ENCODE peak calls at places on chromosomes 16 and 17, in seven cellular contexts. One of them, this sample, is unnamed.
A peak's percentile ranks its signal among the peaks of the same experiment; 100 is the strongest.

GRCh38 chr16:67459066-67459857 is 21.7 kb downstream of the ATP6V0D1 start:
- DNase-seq in mammary epithelial cell: no peak
- DNase-seq in spleen: no peak
- DNase-seq in stomach: peak; percentile 87
- DNase-seq in suprapubic skin: no peak
- DNase-seq in NB4: no peak
- DNase-seq in hepatocyte: no peak
- DNase-seq in this sample: no peak

GRCh38 chr17:57256708-57257112 is 387 bp downstream of the MSI2 start:
- DNase-seq in hepatocyte: peak; percentile 62
- DNase-seq in spleen: no peak
- DNase-seq in suprapubic skin: peak; percentile 73
- DNase-seq in mammary epithelial cell: peak; percentile 20
- DNase-seq in stomach: no peak
- DNase-seq in NB4: peak; percentile 46
- DNase-seq in this sample: no peak

GRCh38 chr17:34357398-34357797 is 1.1 kb downstream of the CCL13 start:
- DNase-seq in NB4: no peak
- DNase-seq in suprapubic skin: no peak
- DNase-seq in spleen: no peak
- DNase-seq in hepatocyte: no peak
- DNase-seq in mammary epithelial cell: no peak
- DNase-seq in stomach: no peak
- DNase-seq in this sample: no peak

GRCh38 chr16:21524068-21524751 is 75.2 kb upstream of the METTL9 start:
- DNase-seq in spleen: peak; percentile 68
- DNase-seq in mammary epithelial cell: no peak
- DNase-seq in hepatocyte: no peak
- DNase-seq in NB4: no peak
- DNase-seq in suprapubic skin: no peak
- DNase-seq in stomach: no peak
- DNase-seq in this sample: no peak

GRCh38 chr16:54280751-54281150 is 5.8 kb downstream of the IRX3 start:
- DNase-seq in NB4: peak; percentile 77
- DNase-seq in stomach: no peak
- DNase-seq in mammary epithelial cell: peak; percentile 61
- DNase-seq in suprapubic skin: peak; percentile 38
- DNase-seq in hepatocyte: no peak
- DNase-seq in spleen: no peak
- DNase-seq in this sample: no peak

GRCh38 chr17:74778960-74779359 is 2.8 kb upstream of the NAT9 start:
- DNase-seq in suprapubic skin: no peak
- DNase-seq in stomach: no peak
- DNase-seq in spleen: no peak
- DNase-seq in mammary epithelial cell: no peak
- DNase-seq in hepatocyte: no peak
- DNase-seq in NB4: peak; percentile 88
- DNase-seq in this sample: no peak

GRCh38 chr16:68612996-68613395 is 32.1 kb upstream of the CDH3 start:
- DNase-seq in hepatocyte: no peak
- DNase-seq in spleen: no peak
- DNase-seq in NB4: no peak
- DNase-seq in stomach: no peak
- DNase-seq in mammary epithelial cell: peak; percentile 51
- DNase-seq in suprapubic skin: no peak
- DNase-seq in this sample: no peak

GRCh38 chr17:56754523-56755208 is 79.1 kb downstream of the C17orf67 start:
- DNase-seq in stomach: no peak
- DNase-seq in hepatocyte: peak; percentile 23
- DNase-seq in mammary epithelial cell: no peak
- DNase-seq in spleen: no peak
- DNase-seq in suprapubic skin: no peak
- DNase-seq in NB4: peak; percentile 68
- DNase-seq in this sample: no peak

GRCh38 chr16:89117975-89118289 is 24.3 kb downstream of the ACSF3 start:
- DNase-seq in mammary epithelial cell: no peak
- DNase-seq in spleen: peak; percentile 59
- DNase-seq in suprapubic skin: no peak
- DNase-seq in hepatocyte: no peak
- DNase-seq in stomach: no peak
- DNase-seq in NB4: no peak
- DNase-seq in this sample: no peak

GRCh38 chr17:35801583-35802224 is 6.3 kb upstream of the MMP28 start:
- DNase-seq in NB4: peak; percentile 75
- DNase-seq in stomach: peak; percentile 72
- DNase-seq in hepatocyte: peak; percentile 73
- DNase-seq in spleen: peak; percentile 83
- DNase-seq in suprapubic skin: no peak
- DNase-seq in mammary epithelial cell: no peak
- DNase-seq in this sample: no peak

GRCh38 chr17:45035848-45036247 is 15.6 kb downstream of the DCAKD start:
- DNase-seq in stomach: no peak
- DNase-seq in mammary epithelial cell: no peak
- DNase-seq in suprapubic skin: no peak
- DNase-seq in hepatocyte: no peak
- DNase-seq in spleen: no peak
- DNase-seq in NB4: no peak
- DNase-seq in this sample: no peak

GRCh38 chr16:59886021-59886420 is 1151.9 kb upstream of the GOT2 start:
- DNase-seq in mammary epithelial cell: peak; percentile 73
- DNase-seq in stomach: no peak
- DNase-seq in suprapubic skin: peak; percentile 66
- DNase-seq in spleen: no peak
- DNase-seq in hepatocyte: peak; percentile 66
- DNase-seq in NB4: peak; percentile 47
- DNase-seq in this sample: no peak

GRCh38 chr17:55845385-55845784 is 94.5 kb downstream of the PCTP start:
- DNase-seq in suprapubic skin: peak; percentile 70
- DNase-seq in mammary epithelial cell: peak; percentile 3
- DNase-seq in NB4: no peak
- DNase-seq in hepatocyte: peak; percentile 81
- DNase-seq in spleen: peak; percentile 74
- DNase-seq in stomach: peak; percentile 39
- DNase-seq in this sample: no peak

GRCh38 chr17:9285602-9286001 is 264.3 kb downstream of the NTN1 start:
- DNase-seq in suprapubic skin: no peak
- DNase-seq in hepatocyte: no peak
- DNase-seq in mammary epithelial cell: no peak
- DNase-seq in spleen: no peak
- DNase-seq in NB4: no peak
- DNase-seq in stomach: no peak
- DNase-seq in this sample: no peak

GRCh38 chr17:29933379-29933778 is 3.4 kb upstream of the SSH2 start:
- DNase-seq in hepatocyte: peak; percentile 23
- DNase-seq in NB4: peak; percentile 20
- DNase-seq in stomach: no peak
- DNase-seq in mammary epithelial cell: peak; percentile 40
- DNase-seq in suprapubic skin: no peak
- DNase-seq in spleen: no peak
- DNase-seq in this sample: no peak
- TF ChIP-seq CTCF in hepatocyte: peak; percentile 28
- TF ChIP-seq CTCF in NB4: no peak
- TF ChIP-seq CTCF in stomach: no peak
- TF ChIP-seq CTCF in mammary epithelial cell: peak; percentile 63
- TF ChIP-seq CTCF in suprapubic skin: no peak
- TF ChIP-seq CTCF in spleen: no peak
- TF ChIP-seq CTCF in this sample: no peak

GRCh38 chr16:87601322-87602004 is 845 bp upstream of the JPH3 start:
- DNase-seq in mammary epithelial cell: no peak
- DNase-seq in suprapubic skin: no peak
- DNase-seq in spleen: no peak
- DNase-seq in stomach: no peak
- DNase-seq in hepatocyte: no peak
- DNase-seq in NB4: no peak
- DNase-seq in this sample: no peak
- H3K4me3 ChIP-seq in mammary epithelial cell: no peak overlapping the region
- H3K4me3 ChIP-seq in suprapubic skin: peak overlapping the region; percentile 29
- H3K4me3 ChIP-seq in spleen: no peak overlapping the region
- H3K4me3 ChIP-seq in stomach: peak overlapping the region; percentile 28
- H3K4me3 ChIP-seq in hepatocyte: no peak overlapping the region
- H3K4me3 ChIP-seq in NB4: no peak overlapping the region
- H3K4me3 ChIP-seq in this sample: no peak overlapping the region

GRCh38 chr16:71626018-71626857 is at the start of gene MARVELD3:
- DNase-seq in mammary epithelial cell: peak; percentile 71
- DNase-seq in suprapubic skin: peak; percentile 79
- DNase-seq in NB4: no peak
- DNase-seq in stomach: peak; percentile 93
- DNase-seq in hepatocyte: peak; percentile 92
- DNase-seq in spleen: peak; percentile 72
- DNase-seq in this sample: no peak
- TF ChIP-seq CTCF in mammary epithelial cell: no peak
- TF ChIP-seq CTCF in suprapubic skin: no peak
- TF ChIP-seq CTCF in NB4: no peak
- TF ChIP-seq CTCF in stomach: no peak
- TF ChIP-seq CTCF in hepatocyte: peak; percentile 27
- TF ChIP-seq CTCF in spleen: no peak
- TF ChIP-seq CTCF in this sample: no peak

GRCh38 chr16:85965125-85965524 is 66.2 kb downstream of the IRF8 start:
- DNase-seq in stomach: no peak
- DNase-seq in hepatocyte: no peak
- DNase-seq in mammary epithelial cell: no peak
- DNase-seq in spleen: no peak
- DNase-seq in suprapubic skin: no peak
- DNase-seq in NB4: no peak
- DNase-seq in this sample: no peak
- H3K4me3 ChIP-seq in stomach: no peak overlapping the region
- H3K4me3 ChIP-seq in hepatocyte: no peak overlapping the region
- H3K4me3 ChIP-seq in mammary epithelial cell: no peak overlapping the region
- H3K4me3 ChIP-seq in spleen: no peak overlapping the region
- H3K4me3 ChIP-seq in suprapubic skin: no peak overlapping the region
- H3K4me3 ChIP-seq in NB4: no peak overlapping the region
- H3K4me3 ChIP-seq in this sample: no peak overlapping the region

GRCh38 chr17:2982854-2983636 is 80.4 kb downstream of the OR1D5 start:
- DNase-seq in stomach: no peak
- DNase-seq in mammary epithelial cell: no peak
- DNase-seq in hepatocyte: peak; percentile 73
- DNase-seq in NB4: peak; percentile 92
- DNase-seq in suprapubic skin: peak; percentile 86
- DNase-seq in spleen: peak; percentile 68
- DNase-seq in this sample: no peak
- TF ChIP-seq CTCF in stomach: no peak
- TF ChIP-seq CTCF in mammary epithelial cell: no peak
- TF ChIP-seq CTCF in hepatocyte: peak; percentile 25
- TF ChIP-seq CTCF in NB4: no peak
- TF ChIP-seq CTCF in suprapubic skin: no peak
- TF ChIP-seq CTCF in spleen: no peak
- TF ChIP-seq CTCF in this sample: no peak

GRCh38 chr17:81097943-81098308 is 63.0 kb downstream of the BAIAP2 start:
- DNase-seq in hepatocyte: peak; percentile 40
- DNase-seq in suprapubic skin: no peak
- DNase-seq in spleen: no peak
- DNase-seq in NB4: peak; percentile 82
- DNase-seq in mammary epithelial cell: peak; percentile 61
- DNase-seq in stomach: no peak
- DNase-seq in this sample: no peak
- H3K4me3 ChIP-seq in hepatocyte: no peak overlapping the region
- H3K4me3 ChIP-seq in suprapubic skin: peak overlapping the region; percentile 32
- H3K4me3 ChIP-seq in spleen: no peak overlapping the region
- H3K4me3 ChIP-seq in NB4: no peak overlapping the region
- H3K4me3 ChIP-seq in mammary epithelial cell: peak overlapping the region; percentile 4
- H3K4me3 ChIP-seq in stomach: no peak overlapping the region
- H3K4me3 ChIP-seq in this sample: no peak overlapping the region

DNA sequence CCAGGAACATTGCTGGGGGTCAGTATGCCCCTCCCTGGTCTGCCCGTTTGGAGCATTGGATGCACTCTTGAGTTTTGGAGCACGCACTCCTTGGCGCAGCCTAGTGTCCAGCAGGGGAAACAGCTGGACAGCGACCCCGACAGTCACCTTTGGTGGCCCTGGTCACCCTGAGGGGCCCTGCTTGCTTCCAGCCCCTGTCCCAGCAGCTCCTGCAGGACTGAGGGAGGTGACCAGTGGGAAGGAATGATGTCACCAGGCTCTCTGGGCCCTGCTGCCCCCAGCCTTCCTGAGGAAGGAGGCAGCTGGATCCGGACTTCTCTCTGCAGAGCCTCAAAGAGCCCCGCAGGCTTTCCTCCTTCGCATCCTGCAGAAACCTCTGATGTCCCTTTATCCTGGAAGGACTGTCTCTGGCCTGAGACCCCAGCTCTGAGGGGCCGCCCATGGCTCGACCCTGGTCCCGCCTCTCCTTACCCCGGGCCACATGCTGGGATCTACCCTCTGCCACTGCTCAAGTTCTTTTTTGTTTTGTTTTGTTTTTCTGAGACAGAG is 11.8 kb downstream of the ZSCAN10 start:
- DNase-seq in mammary epithelial cell: no peak
- DNase-seq in suprapubic skin: no peak
- DNase-seq in stomach: no peak
- DNase-seq in hepatocyte: no peak
- DNase-seq in spleen: peak; percentile 86
- DNase-seq in NB4: peak; percentile 49
- DNase-seq in this sample: no peak
- TF ChIP-seq CTCF in mammary epithelial cell: peak; percentile 12
- TF ChIP-seq CTCF in suprapubic skin: no peak
- TF ChIP-seq CTCF in stomach: no peak
- TF ChIP-seq CTCF in hepatocyte: no peak
- TF ChIP-seq CTCF in spleen: no peak
- TF ChIP-seq CTCF in NB4: peak; percentile 43
- TF ChIP-seq CTCF in this sample: peak; percentile 32

GRCh38 chr16:85553436-85554113 is 59.5 kb upstream of the GSE1 start:
- DNase-seq in stomach: peak; percentile 79
- DNase-seq in spleen: peak; percentile 93
- DNase-seq in suprapubic skin: no peak
- DNase-seq in NB4: peak; percentile 88
- DNase-seq in mammary epithelial cell: peak; percentile 41
- DNase-seq in hepatocyte: peak; percentile 81
- DNase-seq in this sample: no peak
- H3K4me3 ChIP-seq in stomach: peak overlapping the region; percentile 90
- H3K4me3 ChIP-seq in spleen: peak overlapping the region; percentile 86
- H3K4me3 ChIP-seq in suprapubic skin: peak overlapping the region; percentile 80
- H3K4me3 ChIP-seq in NB4: peak overlapping the region; percentile 83
- H3K4me3 ChIP-seq in mammary epithelial cell: peak overlapping the region; percentile 71
- H3K4me3 ChIP-seq in hepatocyte: peak overlapping the region; percentile 90
- H3K4me3 ChIP-seq in this sample: peak overlapping the region; percentile 85

GRCh38 chr17:37516131-37516561 is 26.5 kb downstream of the DUSP14 start:
- DNase-seq in hepatocyte: no peak
- DNase-seq in suprapubic skin: no peak
- DNase-seq in spleen: no peak
- DNase-seq in NB4: no peak
- DNase-seq in stomach: no peak
- DNase-seq in mammary epithelial cell: no peak
- DNase-seq in this sample: no peak
- TF ChIP-seq CTCF in hepatocyte: no peak
- TF ChIP-seq CTCF in suprapubic skin: no peak
- TF ChIP-seq CTCF in spleen: no peak
- TF ChIP-seq CTCF in NB4: no peak
- TF ChIP-seq CTCF in stomach: no peak
- TF ChIP-seq CTCF in mammary epithelial cell: no peak
- TF ChIP-seq CTCF in this sample: no peak